ENCODE peak calls at places on chromosome 18, in ten cellular contexts. Z is left ventricle myocardium inferior; M is NT2/D1; F is EL; O is substantia nigra; D is Panc1; X is lower lobe of right lung; R is NCI-H226; P is effector CD4-positive, alpha-beta T cell; B is NCI-H510A treated with DMSO at 0.1 percent for 48 hours. Y is an unnamed sample.

GRCh38 chr18:36942264-36942663 is 113.3 kb downstream of the KIAA1328 start:
- DNase-seq in Z (no peak), M (peak), F (peak), O (no peak), D (peak), X (no peak), R (no peak), P (no peak), B (peak), Y (no peak)

GRCh38 chr18:1412660-1413659 is 508.3 kb downstream of the ADCYAP1 start:
- DNase-seq in Z (no peak), M (no peak), F (no peak), O (no peak), D (no peak), X (no peak), R (peak), P (no peak), B (no peak), Y (no peak)

GRCh38 chr18:68797901-68798300 is at the start of gene CCDC102B:
- DNase-seq in Z (no peak), M (no peak), F (peak), O (no peak), D (no peak), X (no peak), R (no peak), P (no peak), B (peak), Y (no peak)

GRCh38 chr18:36821681-36822080 is 7.1 kb downstream of the TPGS2 start:
- DNase-seq in Z (no peak), M (no peak), F (no peak), O (no peak), D (no peak), X (no peak), R (no peak), P (no peak), B (no peak), Y (no peak)

GRCh38 chr18:49059028-49059670 is 108.4 kb upstream of the SMAD7 start:
- DNase-seq in Z (no peak), M (no peak), F (no peak), O (no peak), D (no peak), X (no peak), R (no peak), P (no peak), B (no peak), Y (no peak)

GRCh38 chr18:41353726-41354125 is 601.3 kb upstream of the PIK3C3 start:
- DNase-seq in Z (no peak), M (no peak), F (no peak), O (no peak), D (no peak), X (no peak), R (no peak), P (no peak), B (no peak), Y (no peak)

GRCh38 chr18:13279181-13280065 is 60.9 kb downstream of the LDLRAD4 start:
- DNase-seq in Z (no peak), M (no peak), F (no peak), O (no peak), D (no peak), X (no peak), R (no peak), P (no peak), B (no peak), Y (no peak)

GRCh38 chr18:904135-905090 is at the start of gene ADCYAP1:
- DNase-seq in Z (no peak), M (peak), F (no peak), O (no peak), D (no peak), X (no peak), R (no peak), P (no peak), B (peak), Y (no peak)

GRCh38 chr18:9494778-9495302 is 19.5 kb downstream of the RALBP1 start:
- DNase-seq in Z (no peak), M (no peak), F (peak), O (no peak), D (no peak), X (no peak), R (peak), P (no peak), B (no peak), Y (no peak)

GRCh38 chr18:57077786-57078552 is 68.9 kb upstream of the BOD1L2 start:
- DNase-seq in Z (no peak), M (no peak), F (no peak), O (no peak), D (no peak), X (no peak), R (no peak), P (no peak), B (no peak), Y (no peak)